ENCODE peak calls at places on chromosomes 11 and 22, in eight cellular contexts. One of them, this sample, is unnamed.

GRCh38 chr11:39365809-39366436 is 2093.5 kb downstream of the LRRC4C start:
- DNase-seq in fibroblast of villous mesenchyme: no peak
- DNase-seq in RCC 7860: peak; percentile 17
- DNase-seq in IMR-90: no peak
- DNase-seq in hypothalamus: no peak
- DNase-seq in activated naive CD8-positive, alpha-beta T cell treated with anti-CD3 and anti-CD28 coated beads, Interleukin-2, amount 10 ng/mL, durations not matched to agents 7 days and 5 days: no peak
- DNase-seq in SK-N-DZ: peak; percentile 56
- DNase-seq in KG1: no peak
- DNase-seq in this sample: peak; percentile 8

GRCh38 chr11:70582886-70583641 is 184.7 kb downstream of the CTTN start:
- DNase-seq in fibroblast of villous mesenchyme: no peak
- DNase-seq in RCC 7860: no peak
- DNase-seq in IMR-90: no peak
- DNase-seq in hypothalamus: no peak
- DNase-seq in activated naive CD8-positive, alpha-beta T cell treated with anti-CD3 and anti-CD28 coated beads, Interleukin-2, amount 10 ng/mL, durations not matched to agents 7 days and 5 days: no peak
- DNase-seq in SK-N-DZ: no peak
- DNase-seq in KG1: no peak
- DNase-seq in this sample: no peak

GRCh38 chr22:22935546-22936157 is 48.0 kb downstream of the IGLL5 start:
- DNase-seq in fibroblast of villous mesenchyme: no peak
- DNase-seq in RCC 7860: no peak
- DNase-seq in IMR-90: no peak
- DNase-seq in hypothalamus: no peak
- DNase-seq in activated naive CD8-positive, alpha-beta T cell treated with anti-CD3 and anti-CD28 coated beads, Interleukin-2, amount 10 ng/mL, durations not matched to agents 7 days and 5 days: no peak
- DNase-seq in SK-N-DZ: no peak
- DNase-seq in KG1: no peak
- DNase-seq in this sample: no peak

GRCh38 chr11:6351782-6352181 is 31.5 kb upstream of the CAVIN3 start:
- DNase-seq in fibroblast of villous mesenchyme: no peak
- DNase-seq in RCC 7860: no peak
- DNase-seq in IMR-90: peak; percentile 21
- DNase-seq in hypothalamus: no peak
- DNase-seq in activated naive CD8-positive, alpha-beta T cell treated with anti-CD3 and anti-CD28 coated beads, Interleukin-2, amount 10 ng/mL, durations not matched to agents 7 days and 5 days: no peak
- DNase-seq in SK-N-DZ: no peak
- DNase-seq in KG1: no peak
- DNase-seq in this sample: no peak

GRCh38 chr11:71397328-71397860 is 50.8 kb downstream of the DHCR7 start:
- DNase-seq in fibroblast of villous mesenchyme: no peak
- DNase-seq in RCC 7860: no peak
- DNase-seq in IMR-90: no peak
- DNase-seq in hypothalamus: no peak
- DNase-seq in activated naive CD8-positive, alpha-beta T cell treated with anti-CD3 and anti-CD28 coated beads, Interleukin-2, amount 10 ng/mL, durations not matched to agents 7 days and 5 days: no peak
- DNase-seq in SK-N-DZ: no peak
- DNase-seq in KG1: no peak
- DNase-seq in this sample: no peak

GRCh38 chr11:70352074-70352473 is 46.3 kb upstream of the CTTN start:
- DNase-seq in fibroblast of villous mesenchyme: no peak
- DNase-seq in RCC 7860: no peak
- DNase-seq in IMR-90: no peak
- DNase-seq in hypothalamus: no peak
- DNase-seq in activated naive CD8-positive, alpha-beta T cell treated with anti-CD3 and anti-CD28 coated beads, Interleukin-2, amount 10 ng/mL, durations not matched to agents 7 days and 5 days: no peak
- DNase-seq in SK-N-DZ: no peak
- DNase-seq in KG1: no peak
- DNase-seq in this sample: peak; percentile 5

GRCh38 chr22:48744967-48745841 is 1082.5 kb downstream of the BRD1 start:
- DNase-seq in fibroblast of villous mesenchyme: no peak
- DNase-seq in RCC 7860: no peak
- DNase-seq in IMR-90: no peak
- DNase-seq in hypothalamus: no peak
- DNase-seq in activated naive CD8-positive, alpha-beta T cell treated with anti-CD3 and anti-CD28 coated beads, Interleukin-2, amount 10 ng/mL, durations not matched to agents 7 days and 5 days: no peak
- DNase-seq in SK-N-DZ: no peak
- DNase-seq in KG1: no peak
- DNase-seq in this sample: no peak

GRCh38 chr11:12840871-12841516 is 166.8 kb downstream of the TEAD1 start:
- DNase-seq in fibroblast of villous mesenchyme: peak; percentile 83
- DNase-seq in RCC 7860: no peak
- DNase-seq in IMR-90: peak; percentile 52
- DNase-seq in hypothalamus: no peak
- DNase-seq in activated naive CD8-positive, alpha-beta T cell treated with anti-CD3 and anti-CD28 coated beads, Interleukin-2, amount 10 ng/mL, durations not matched to agents 7 days and 5 days: no peak
- DNase-seq in SK-N-DZ: no peak
- DNase-seq in KG1: no peak
- DNase-seq in this sample: peak; percentile 55

GRCh38 chr11:6927030-6927617 is 898 bp downstream of the ZNF215 start:
- DNase-seq in fibroblast of villous mesenchyme: no peak
- DNase-seq in RCC 7860: no peak
- DNase-seq in IMR-90: no peak
- DNase-seq in hypothalamus: no peak
- DNase-seq in activated naive CD8-positive, alpha-beta T cell treated with anti-CD3 and anti-CD28 coated beads, Interleukin-2, amount 10 ng/mL, durations not matched to agents 7 days and 5 days: no peak
- DNase-seq in SK-N-DZ: no peak
- DNase-seq in KG1: no peak
- DNase-seq in this sample: no peak